ENCODE peak calls at places on chromosomes 6 and 20, in four cellular contexts. D is lower lobe of right lung, Z is heart left ventricle, B is fibroblast of pulmonary artery. Q is an unnamed sample.

GRCh38 chr20:46333136-46333991 is 25.1 kb upstream of the CDH22 start:
- DNase-seq in D (no peak), Z (no peak), B (no peak), Q (no peak)

GRCh38 chr6:7440476-7440875 is 50.9 kb downstream of the RIOK1 start:
- DNase-seq in D (no peak), Z (no peak), B (no peak), Q (no peak)

GRCh38 chr20:53786445-53787267 is 193.0 kb upstream of the ZNF217 start:
- DNase-seq in D (no peak), Z (no peak), B (no peak), Q (no peak)

GRCh38 chr20:3658019-3658707 is 5.0 kb downstream of the GFRA4 start:
- DNase-seq in D (no peak), Z (no peak), B (no peak), Q (no peak)

GRCh38 chr6:22808466-22808865 is 239.1 kb downstream of the HDGFL1 start:
- DNase-seq in D (no peak), Z (no peak), B (no peak), Q (no peak)

GRCh38 chr6:158869010-158869603 is 49.9 kb upstream of the EZR start:
- DNase-seq in D (no peak), Z (no peak), B (no peak), Q (no peak)

GRCh38 chr6:106514281-106514885 is 114.9 kb downstream of the RTN4IP1 start:
- DNase-seq in D (no peak), Z (no peak), B (no peak), Q (no peak)

GRCh38 chr20:62138204-62138543 is 5.0 kb downstream of the PSMA7 start:
- DNase-seq in D (no peak), Z (no peak), B (no peak), Q (no peak)

GRCh38 chr20:62080249-62080993 is 14.7 kb upstream of the TAF4 start:
- DNase-seq in D (no peak), Z (no peak), B (no peak), Q (no peak)

GRCh38 chr6:52304917-52305316 is 20.4 kb upstream of the MCM3 start:
- DNase-seq in D (no peak), Z (no peak), B (peak), Q (peak)

GRCh38 chr6:169326067-169326799 is 72.6 kb upstream of the THBS2 start:
- DNase-seq in D (no peak), Z (no peak), B (peak), Q (peak)

GRCh38 chr6:74857157-74857556 is 348.7 kb downstream of the COL12A1 start:
- DNase-seq in D (no peak), Z (no peak), B (no peak), Q (no peak)

GRCh38 chr6:4378319-4378996 is 243.1 kb upstream of the ECI2 start:
- DNase-seq in D (no peak), Z (peak), B (no peak), Q (no peak)

GRCh38 chr6:109121411-109121810 is 26.1 kb downstream of the CEP57L1 start:
- DNase-seq in D (no peak), Z (no peak), B (peak), Q (peak)

GRCh38 chr20:32681175-32682084 is 7.7 kb upstream of the C20orf203 start:
- DNase-seq in D (no peak), Z (no peak), B (peak), Q (no peak)

GRCh38 chr6:10633216-10633615 is 61.2 kb downstream of the C6orf52 start:
- DNase-seq in D (no peak), Z (no peak), B (peak), Q (peak)

GRCh38 chr6:139099984-139100383 is 34.9 kb upstream of the HECA start:
- DNase-seq in D (no peak), Z (no peak), B (no peak), Q (no peak)

GRCh38 chr20:39661833-39662232 is 699.7 kb downstream of the DHX35 start:
- DNase-seq in D (no peak), Z (no peak), B (peak), Q (peak)

GRCh38 chr20:11287156-11287555 is 613.4 kb upstream of the JAG1 start:
- DNase-seq in D (no peak), Z (no peak), B (no peak), Q (no peak)

GRCh38 chr20:33896509-33896908 is 85.4 kb downstream of the CHMP4B start:
- DNase-seq in D (no peak), Z (no peak), B (peak), Q (peak)

GRCh38 chr6:85390105-85390728 is 59.7 kb upstream of the NT5E start:
- DNase-seq in D (no peak), Z (no peak), B (no peak), Q (peak)

GRCh38 chr6:4176907-4177306 is 41.5 kb upstream of the ECI2 start:
- DNase-seq in D (no peak), Z (no peak), B (no peak), Q (no peak)

DNA sequence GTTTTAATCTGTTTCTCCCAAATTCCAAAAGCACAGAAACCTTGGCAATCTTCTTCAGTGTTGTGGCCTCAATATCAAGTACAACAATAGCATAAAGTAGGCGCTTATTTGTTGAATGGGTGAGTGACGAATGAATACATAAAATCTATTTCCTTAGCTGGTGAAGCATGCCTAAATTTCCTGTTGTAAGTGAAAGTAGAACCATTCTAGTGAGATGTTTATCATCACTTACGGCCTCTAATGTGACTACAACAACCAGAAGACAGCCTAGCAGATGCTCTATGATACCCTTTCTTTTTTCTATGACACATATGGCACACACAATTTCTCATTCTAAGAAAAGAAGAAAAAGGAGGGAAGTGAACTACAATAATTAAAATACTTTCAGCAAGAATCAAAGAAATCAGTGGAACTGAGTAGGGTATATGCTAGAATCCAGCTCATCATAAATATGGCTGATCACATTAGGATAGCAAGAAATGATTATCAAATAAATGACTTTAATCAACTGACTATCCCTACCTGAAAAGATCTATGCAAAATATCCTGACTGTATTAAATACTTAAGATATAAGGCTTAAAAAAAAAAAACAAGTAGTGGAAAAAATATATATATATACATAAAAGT is 67.4 kb downstream of the BTBD9 start:
- DNase-seq in D (no peak), Z (no peak), B (no peak), Q (no peak)
- H3K4me3 ChIP-seq in D (no peak), Z (no peak), B (no peak), Q (no peak)

DNA sequence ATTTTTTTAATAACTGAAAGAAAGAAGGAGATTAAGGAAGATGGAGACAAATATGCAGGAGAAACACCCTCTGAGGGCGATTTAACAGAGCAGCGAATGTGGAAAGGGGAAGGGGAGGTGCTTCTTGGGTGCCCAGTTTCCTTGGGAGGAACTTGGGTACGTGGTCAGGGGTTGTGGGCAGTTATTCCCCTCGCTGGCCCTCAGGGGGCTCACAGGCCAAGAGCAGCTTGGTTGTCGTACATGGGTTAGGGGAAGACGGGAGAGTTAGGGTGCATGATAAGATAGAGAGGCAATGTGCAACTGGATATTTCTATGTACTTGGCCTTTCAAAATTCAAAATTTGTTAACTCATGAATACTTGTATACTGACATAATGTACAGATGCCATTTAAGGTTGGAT is 7.0 kb upstream of the TUBB2A start:
- DNase-seq in D (no peak), Z (no peak), B (no peak), Q (no peak)
- TF ChIP-seq CTCF in D (no peak), Z (no peak), B (no peak), Q (no peak)

DNA sequence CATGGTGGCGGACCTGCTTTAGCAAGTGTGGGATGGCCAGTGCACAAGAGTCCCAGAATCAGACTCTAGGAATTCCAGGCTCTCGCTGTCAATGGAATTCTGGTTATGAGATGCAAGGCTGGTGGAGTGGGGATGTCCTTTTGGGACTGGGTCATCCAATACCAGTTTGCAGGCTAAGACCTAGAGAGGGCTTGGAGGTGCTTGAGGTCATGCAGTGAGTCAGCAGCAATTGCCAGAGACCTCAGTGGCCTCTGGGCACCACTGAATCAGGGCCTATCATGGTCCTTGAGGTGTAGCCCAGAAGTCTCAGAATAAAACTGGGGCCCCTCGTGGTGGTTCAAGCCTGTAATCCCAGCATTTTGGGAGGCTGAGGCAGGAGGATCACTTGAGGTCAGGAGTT is 1.4 kb upstream of the SCRT2 start:
- DNase-seq in D (no peak), Z (no peak), B (no peak), Q (no peak)
- H3K4me3 ChIP-seq in D (no peak), Z (no peak), B (no peak), Q (no peak)

GRCh38 chr20:35771367-35771688 is 487 bp upstream of the PHF20 start:
- DNase-seq in D (no peak), Z (no peak), B (no peak), Q (no peak)

GRCh38 chr20:35771689-35772562 is at the start of gene PHF20:
- DNase-seq in D (peak), Z (peak), B (peak), Q (peak)

GRCh38 chr20:35768731-35769664 is 2.8 kb upstream of the PHF20 start:
- DNase-seq in D (peak), Z (peak), B (peak), Q (peak)

GRCh38 chr20:35762461-35762860 is 9.4 kb upstream of the PHF20 start:
- DNase-seq in D (no peak), Z (no peak), B (no peak), Q (no peak)

DNA sequence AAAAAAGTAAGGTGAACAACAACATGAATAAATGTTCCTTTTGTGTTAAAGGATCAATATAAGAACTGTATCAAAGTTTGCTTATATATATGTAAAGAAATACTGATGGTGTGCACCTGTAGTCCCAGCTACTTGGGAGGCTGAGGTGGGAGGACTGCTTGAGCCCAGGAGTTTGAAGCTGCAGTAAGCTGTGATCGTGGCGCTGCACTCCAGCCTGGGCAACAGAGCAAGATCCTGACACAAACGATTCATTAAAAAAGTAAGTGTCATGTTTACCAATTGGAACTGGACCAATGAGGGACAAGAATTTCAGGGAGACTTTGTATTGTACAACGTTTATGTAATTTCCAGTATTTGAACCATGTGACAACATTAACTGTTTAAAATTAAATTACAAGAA is 5.0 kb upstream of the PHF20 start:
- DNase-seq in D (no peak), Z (no peak), B (no peak), Q (no peak)
- TF ChIP-seq CTCF in D (no peak), Z (no peak), B (no peak), Q (no peak)

DNA sequence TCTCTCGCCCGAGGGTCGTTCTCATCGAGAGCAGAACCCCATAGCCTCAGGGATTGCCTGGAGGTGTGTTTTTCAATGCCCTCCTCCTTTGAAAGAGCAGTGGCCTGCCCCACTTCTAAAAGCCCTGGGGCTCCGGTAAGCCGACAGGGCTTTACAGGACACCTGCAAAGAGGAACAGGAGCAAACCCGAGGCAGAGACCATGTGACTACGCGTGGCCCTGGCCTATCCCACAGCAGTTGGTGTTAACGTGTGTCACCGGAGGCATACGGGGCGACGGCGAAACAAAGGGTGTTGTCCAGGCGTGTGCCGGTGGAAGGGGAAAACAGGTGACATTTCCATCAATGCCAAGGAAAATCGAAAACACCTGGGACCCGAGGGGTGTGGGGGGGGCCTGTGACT is 972.9 kb upstream of the DEFB115 start:
- DNase-seq in D (no peak), Z (no peak), B (no peak), Q (no peak)
- H3K4me3 ChIP-seq in D (peak), Z (peak), B (no peak), Q (no peak)

GRCh38 chr20:31257364-31257763 is at the start of gene DEFB115:
- DNase-seq in D (no peak), Z (no peak), B (no peak), Q (no peak)

GRCh38 chr20:31256959-31257358 is 505 bp upstream of the DEFB115 start:
- DNase-seq in D (no peak), Z (no peak), B (no peak), Q (no peak)

GRCh38 chr20:31260326-31260932 is 3.0 kb downstream of the DEFB115 start:
- DNase-seq in D (no peak), Z (no peak), B (no peak), Q (no peak)
- TF ChIP-seq CTCF in D (peak), Z (peak), B (peak), Q (peak)

Q was measured in fibroblast of mammary gland.